ENCODE peak calls at places on chromosomes 16 and 17, in five cellular contexts. T, S, C, Z and Q are unnamed samples.

GRCh38 chr16:15682105-15682570 is 32.1 kb downstream of the NDE1 start:
- DNase-seq in Z (no peak), T (peak), C (peak), S (peak), Q (peak)

GRCh38 chr16:4501071-4501478 is 24.9 kb downstream of the HMOX2 start:
- DNase-seq in C (peak), S (no peak), T (peak), Z (no peak), Q (no peak)

GRCh38 chr16:880471-881171 is 80.1 kb upstream of the GNG13 start:
- DNase-seq in Z (no peak), C (peak), S (no peak), T (no peak), Q (no peak)

GRCh38 chr16:86953631-86954465 is 363.3 kb downstream of the C16orf95 start:
- DNase-seq in T (no peak), C (no peak), Z (no peak), S (no peak), Q (no peak)

GRCh38 chr16:67915831-67916723 is 15.6 kb downstream of the CTRL start:
- DNase-seq in S (no peak), T (peak), C (peak), Z (no peak), Q (no peak)

GRCh38 chr16:52561910-52562741 is 15.2 kb upstream of the TOX3 start:
- DNase-seq in C (peak), Z (no peak), S (no peak), T (no peak), Q (no peak)

GRCh38 chr17:83198366-83199341 is 119.2 kb downstream of the METRNL start:
- DNase-seq in Z (no peak), S (no peak), T (no peak), C (peak), Q (no peak)

GRCh38 chr17:1298616-1299015 is 19.2 kb downstream of the TRARG1 start:
- DNase-seq in S (no peak), T (no peak), Z (no peak), C (no peak), Q (no peak)

GRCh38 chr16:67384778-67385510 is 8.4 kb downstream of the TPPP3 start:
- DNase-seq in Z (no peak), C (no peak), T (no peak), S (no peak), Q (no peak)

GRCh38 chr16:3143598-3144330 is 8.9 kb downstream of the ZNF213 start:
- DNase-seq in S (no peak), C (no peak), T (no peak), Z (no peak), Q (no peak)

GRCh38 chr17:17408236-17408794 is 68.5 kb upstream of the MED9 start:
- DNase-seq in T (peak), S (no peak), C (no peak), Z (no peak), Q (no peak)

GRCh38 chr17:1493291-1493980 is 950 bp upstream of the MYO1C start:
- DNase-seq in S (no peak), Z (no peak), C (no peak), T (no peak), Q (no peak)

GRCh38 chr17:28646039-28646754 is 1.2 kb upstream of the BLTP2 start:
- DNase-seq in T (no peak), Z (no peak), C (peak), S (no peak), Q (no peak)

GRCh38 chr17:69218986-69219385 is 9.6 kb downstream of the ABCA10 start:
- DNase-seq in Z (no peak), T (no peak), C (no peak), S (no peak), Q (no peak)

GRCh38 chr16:84061236-84061830 is 18.7 kb upstream of the SLC38A8 start:
- DNase-seq in Z (no peak), S (no peak), T (no peak), C (no peak), Q (no peak)

GRCh38 chr16:3346041-3346440 is 9.6 kb upstream of the OR2C1 start:
- DNase-seq in C (no peak), Z (no peak), S (no peak), T (no peak), Q (no peak)

GRCh38 chr17:41909088-41909487 is 9.7 kb downstream of the ACLY start:
- DNase-seq in Z (no peak), T (no peak), S (no peak), C (no peak), Q (no peak)
- TF ChIP-seq POLR2A in Z (no peak), T (no peak), S (no peak), C (no peak), Q (no peak)

GRCh38 chr17:81833921-81834830 is 674 bp downstream of the PPP1R27 start:
- DNase-seq in S (no peak), C (no peak), T (no peak), Z (no peak), Q (no peak)
- TF ChIP-seq POLR2A in S (no peak), C (no peak), T (no peak), Z (no peak), Q (no peak)

DNA sequence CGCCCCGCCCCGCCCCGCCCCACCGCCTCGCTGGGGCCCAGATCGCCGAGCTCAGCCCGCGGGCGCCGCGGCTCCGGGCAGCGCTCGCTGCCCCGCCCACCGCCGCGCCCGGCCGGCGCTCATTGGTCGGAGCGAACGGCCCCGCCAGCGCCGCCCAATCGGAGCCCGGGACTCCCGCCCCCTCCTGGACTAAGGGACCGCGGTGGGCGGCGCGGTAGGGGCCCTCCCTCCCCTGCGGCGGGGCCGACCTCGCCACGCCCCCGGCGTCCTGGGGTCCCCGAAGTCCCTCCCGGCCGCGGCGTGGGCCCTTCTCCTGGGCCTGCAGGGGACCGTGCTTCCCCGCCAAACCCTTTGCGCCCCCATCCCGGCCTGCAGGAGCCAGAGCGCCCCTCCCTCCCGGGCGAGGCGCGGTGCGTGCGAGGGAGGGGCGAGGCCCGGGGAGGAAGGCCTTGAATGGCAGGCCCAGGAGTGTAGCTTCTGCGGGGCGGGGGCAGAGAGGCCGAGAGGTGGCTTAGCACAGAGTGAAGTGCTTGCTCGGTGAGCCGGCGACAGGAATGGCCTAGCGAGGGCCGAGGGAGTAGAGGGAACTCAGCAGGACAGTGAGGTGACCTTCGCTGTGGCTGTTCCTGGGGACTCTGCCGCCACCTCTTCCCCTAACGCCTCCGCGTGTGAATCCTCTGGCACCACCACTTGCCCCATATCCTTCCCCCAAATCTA is at the start of gene CAMKK1:
- DNase-seq in T (peak), C (peak), S (peak), Z (peak), Q (peak)
- TF ChIP-seq POLR2A in T (no peak), C (peak), S (no peak), Z (no peak), Q (peak)

GRCh38 chr16:57082664-57083063 is 9.7 kb upstream of the CPNE2 start:
- DNase-seq in T (no peak), C (no peak), Z (no peak), S (no peak), Q (no peak)
- TF ChIP-seq POLR2A in T (no peak), C (no peak), Z (no peak), S (no peak), Q (no peak)

DNA sequence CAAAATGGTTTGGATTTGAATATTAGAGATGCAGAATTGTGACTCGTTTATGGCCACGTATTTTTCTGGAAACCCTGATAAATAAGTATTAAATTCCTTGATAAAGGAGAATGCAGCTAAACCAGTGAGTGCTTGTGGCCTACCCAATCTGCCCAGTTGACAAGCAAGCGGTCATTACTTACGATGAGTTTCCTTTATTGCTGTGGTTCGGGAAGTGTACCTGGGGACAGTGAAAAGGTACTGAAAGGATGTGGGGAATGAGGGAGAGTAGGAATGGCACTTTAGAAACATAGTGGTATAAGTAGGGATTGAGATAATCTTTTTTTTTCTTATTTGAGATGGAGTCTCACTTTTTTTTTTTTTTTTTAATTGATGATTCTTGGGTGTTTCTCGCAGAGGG is 33.8 kb downstream of the RBBP6 start:
- DNase-seq in S (no peak), T (no peak), C (no peak), Z (no peak), Q (no peak)
- TF ChIP-seq POLR2A in S (no peak), T (no peak), C (no peak), Z (peak), Q (no peak)

GRCh38 chr17:81831957-81832607 is 1.0 kb downstream of the MCRIP1 start:
- DNase-seq in T (peak), Z (no peak), S (no peak), C (peak), Q (no peak)
- TF ChIP-seq POLR2A in T (no peak), Z (no peak), S (no peak), C (no peak), Q (no peak)